ENCODE peak calls at places on chromosomes 16 and 17, in four cellular contexts. R is effector CD4-positive, alpha-beta T cell; Z is caudate nucleus; A is RPMI8226. D is an unnamed sample.

GRCh38 chr17:2688351-2689342 is 22.9 kb downstream of the CLUH start:
- DNase-seq in R (no peak), Z (no peak), A (no peak), D (no peak)

GRCh38 chr17:20896153-20896649 is 146.6 kb downstream of the USP22 start:
- DNase-seq in R (peak; percentile 33), Z (no peak), A (no peak), D (no peak)

GRCh38 chr17:39118674-39119419 is 32.6 kb downstream of the PLXDC1 start:
- DNase-seq in R (no peak), Z (no peak), A (peak; percentile 85), D (no peak)

GRCh38 chr17:80348551-80349436 is 66.2 kb upstream of the ENDOV start:
- DNase-seq in R (no peak), Z (no peak), A (no peak), D (no peak)

GRCh38 chr17:73838815-73839214 is 194.6 kb upstream of the SDK2 start:
- DNase-seq in R (no peak), Z (no peak), A (no peak), D (no peak)

GRCh38 chr17:74394977-74395376 is 27.7 kb downstream of the GPR142 start:
- DNase-seq in R (no peak), Z (no peak), A (no peak), D (no peak)

GRCh38 chr17:6507535-6507934 is 48.8 kb downstream of the PITPNM3 start:
- DNase-seq in R (no peak), Z (no peak), A (no peak), D (no peak)

GRCh38 chr16:87201052-87201451 is 116.1 kb downstream of the C16orf95 start:
- DNase-seq in R (no peak), Z (peak; percentile 9), A (no peak), D (no peak)

GRCh38 chr16:2968738-2969544 is at the start of gene PAQR4:
- DNase-seq in R (peak; percentile 61), Z (peak; percentile 75), A (peak; percentile 98), D (peak; percentile 70)

GRCh38 chr17:33234930-33235685 is 58.0 kb downstream of the ASIC2 start:
- DNase-seq in R (no peak), Z (no peak), A (no peak), D (no peak)

GRCh38 chr17:57044976-57045867 is 39.8 kb upstream of the AKAP1 start:
- DNase-seq in R (no peak), Z (no peak), A (no peak), D (no peak)

GRCh38 chr16:8885674-8886592 is 3.8 kb downstream of the LITAFD start:
- DNase-seq in R (no peak), Z (no peak), A (peak; percentile 32), D (no peak)

GRCh38 chr17:78459696-78460095 is 81.2 kb downstream of the PGS1 start:
- DNase-seq in R (no peak), Z (no peak), A (no peak), D (no peak)

GRCh38 chr17:57667461-57667923 is 77.6 kb downstream of the CCDC182 start:
- DNase-seq in R (no peak), Z (no peak), A (no peak), D (no peak)

GRCh38 chr16:14321542-14321941 is 250.4 kb downstream of the MRTFB start:
- DNase-seq in R (no peak), Z (peak; percentile 27), A (no peak), D (no peak)

GRCh38 chr17:47844814-47845453 is 3.9 kb upstream of the SCRN2 start:
- DNase-seq in R (no peak), Z (no peak), A (no peak), D (no peak)

GRCh38 chr17:37725601-37726146 is 19.2 kb downstream of the HNF1B start:
- DNase-seq in R (no peak), Z (no peak), A (no peak), D (no peak)

D was measured in T-helper 2 cell.